ENCODE peak calls at places on chromosomes 12 and 14, in six cellular contexts. One of them, this sample, is unnamed.

GRCh38 chr14:68391292-68392014 is 401.4 kb downstream of the ZFP36L1 start:
- DNase-seq in IMR-90: peak; percentile 79
- DNase-seq in sciatic nerve: no peak
- DNase-seq in progenitor cell of endocrine pancreas: no peak
- DNase-seq in stomach: no peak
- DNase-seq in WTC11: no peak
- DNase-seq in this sample: no peak

GRCh38 chr12:93154753-93155475 is 222.8 kb upstream of the NUDT4 start:
- DNase-seq in WTC11: no peak
- DNase-seq in sciatic nerve: no peak
- DNase-seq in progenitor cell of endocrine pancreas: no peak
- DNase-seq in IMR-90: peak; percentile 15
- DNase-seq in stomach: no peak
- DNase-seq in this sample: no peak

GRCh38 chr14:81396108-81396507 is 4.0 kb downstream of the STON2 start:
- DNase-seq in sciatic nerve: no peak
- DNase-seq in stomach: no peak
- DNase-seq in progenitor cell of endocrine pancreas: no peak
- DNase-seq in WTC11: no peak
- DNase-seq in IMR-90: no peak
- DNase-seq in this sample: no peak

GRCh38 chr14:26765768-26766550 is 168.1 kb upstream of the NOVA1 start:
- DNase-seq in WTC11: no peak
- DNase-seq in stomach: no peak
- DNase-seq in IMR-90: peak; percentile 69
- DNase-seq in progenitor cell of endocrine pancreas: no peak
- DNase-seq in sciatic nerve: peak; percentile 69
- DNase-seq in this sample: no peak

GRCh38 chr12:56154246-56154771 is 1.9 kb downstream of the MYL6B start:
- DNase-seq in WTC11: no peak
- DNase-seq in sciatic nerve: no peak
- DNase-seq in stomach: no peak
- DNase-seq in IMR-90: no peak
- DNase-seq in progenitor cell of endocrine pancreas: no peak
- DNase-seq in this sample: no peak

GRCh38 chr12:92075425-92075891 is 70.2 kb downstream of the BTG1 start:
- DNase-seq in IMR-90: peak; percentile 72
- DNase-seq in progenitor cell of endocrine pancreas: no peak
- DNase-seq in stomach: no peak
- DNase-seq in sciatic nerve: no peak
- DNase-seq in WTC11: no peak
- DNase-seq in this sample: peak; percentile 42

GRCh38 chr12:34407813-34408212 is 385.5 kb downstream of the ALG10 start:
- DNase-seq in sciatic nerve: no peak
- DNase-seq in stomach: no peak
- DNase-seq in IMR-90: no peak
- DNase-seq in progenitor cell of endocrine pancreas: no peak
- DNase-seq in WTC11: no peak
- DNase-seq in this sample: no peak

GRCh38 chr12:90836689-90837088 is 118.3 kb downstream of the CCER1 start:
- DNase-seq in stomach: no peak
- DNase-seq in WTC11: no peak
- DNase-seq in IMR-90: no peak
- DNase-seq in sciatic nerve: no peak
- DNase-seq in progenitor cell of endocrine pancreas: no peak
- DNase-seq in this sample: no peak

GRCh38 chr12:26768611-26769603 is 64.1 kb downstream of the ITPR2 start:
- DNase-seq in progenitor cell of endocrine pancreas: no peak
- DNase-seq in IMR-90: no peak
- DNase-seq in sciatic nerve: no peak
- DNase-seq in WTC11: no peak
- DNase-seq in stomach: no peak
- DNase-seq in this sample: no peak

GRCh38 chr12:38555620-38556596 is 239.3 kb downstream of the ALG10B start:
- DNase-seq in WTC11: no peak
- DNase-seq in IMR-90: no peak
- DNase-seq in progenitor cell of endocrine pancreas: no peak
- DNase-seq in sciatic nerve: no peak
- DNase-seq in stomach: no peak
- DNase-seq in this sample: no peak

GRCh38 chr14:70640938-70641547 is 673 bp upstream of the TTC9 start:
- DNase-seq in stomach: peak; percentile 63
- DNase-seq in progenitor cell of endocrine pancreas: no peak
- DNase-seq in IMR-90: peak; percentile 58
- DNase-seq in WTC11: no peak
- DNase-seq in sciatic nerve: no peak
- DNase-seq in this sample: no peak

GRCh38 chr12:31005944-31006361 is 67.7 kb upstream of the DDX11 start:
- DNase-seq in WTC11: peak; percentile 3
- DNase-seq in stomach: no peak
- DNase-seq in IMR-90: peak; percentile 20
- DNase-seq in progenitor cell of endocrine pancreas: no peak
- DNase-seq in sciatic nerve: peak; percentile 48
- DNase-seq in this sample: no peak

GRCh38 chr14:36221097-36221496 is 44.6 kb upstream of the PTCSC3 start:
- DNase-seq in sciatic nerve: no peak
- DNase-seq in WTC11: no peak
- DNase-seq in IMR-90: no peak
- DNase-seq in progenitor cell of endocrine pancreas: no peak
- DNase-seq in stomach: no peak
- DNase-seq in this sample: no peak

GRCh38 chr14:67514203-67514607 is 18.9 kb upstream of the PLEKHH1 start:
- DNase-seq in stomach: no peak
- DNase-seq in WTC11: no peak
- DNase-seq in sciatic nerve: no peak
- DNase-seq in IMR-90: no peak
- DNase-seq in progenitor cell of endocrine pancreas: no peak
- DNase-seq in this sample: no peak

GRCh38 chr12:29148065-29148957 is 767 bp upstream of the FAR2 start:
- DNase-seq in sciatic nerve: no peak
- DNase-seq in WTC11: peak; percentile 12
- DNase-seq in stomach: no peak
- DNase-seq in progenitor cell of endocrine pancreas: no peak
- DNase-seq in IMR-90: no peak
- DNase-seq in this sample: no peak

GRCh38 chr12:64530566-64530965 is 78.6 kb downstream of the TBK1 start:
- DNase-seq in sciatic nerve: no peak
- DNase-seq in progenitor cell of endocrine pancreas: no peak
- DNase-seq in stomach: no peak
- DNase-seq in IMR-90: no peak
- DNase-seq in WTC11: no peak
- DNase-seq in this sample: no peak

GRCh38 chr12:101616027-101616494 is 21.3 kb downstream of the MYBPC1 start:
- DNase-seq in IMR-90: no peak
- DNase-seq in sciatic nerve: no peak
- DNase-seq in stomach: no peak
- DNase-seq in WTC11: no peak
- DNase-seq in progenitor cell of endocrine pancreas: no peak
- DNase-seq in this sample: no peak

GRCh38 chr14:60327447-60328331 is 78.7 kb downstream of the PPM1A start:
- DNase-seq in sciatic nerve: peak; percentile 56
- DNase-seq in IMR-90: peak; percentile 20
- DNase-seq in progenitor cell of endocrine pancreas: peak; percentile 21
- DNase-seq in WTC11: peak; percentile 46
- DNase-seq in stomach: peak; percentile 56
- DNase-seq in this sample: no peak

GRCh38 chr12:44716681-44717080 is 159.4 kb downstream of the NELL2 start:
- DNase-seq in progenitor cell of endocrine pancreas: no peak
- DNase-seq in stomach: no peak
- DNase-seq in sciatic nerve: no peak
- DNase-seq in WTC11: no peak
- DNase-seq in IMR-90: no peak
- DNase-seq in this sample: no peak

GRCh38 chr14:38238332-38238731 is 17.6 kb downstream of the CLEC14A start:
- DNase-seq in WTC11: no peak
- DNase-seq in progenitor cell of endocrine pancreas: no peak
- DNase-seq in sciatic nerve: no peak
- DNase-seq in IMR-90: peak; percentile 73
- DNase-seq in stomach: no peak
- DNase-seq in this sample: no peak

GRCh38 chr14:60332869-60333268 is 83.8 kb downstream of the PPM1A start:
- DNase-seq in stomach: no peak
- DNase-seq in sciatic nerve: no peak
- DNase-seq in WTC11: no peak
- DNase-seq in progenitor cell of endocrine pancreas: no peak
- DNase-seq in IMR-90: no peak
- DNase-seq in this sample: no peak

GRCh38 chr12:49054524-49054923 is 6.1 kb downstream of the KMT2D start:
- DNase-seq in WTC11: no peak
- DNase-seq in sciatic nerve: peak; percentile 60
- DNase-seq in progenitor cell of endocrine pancreas: no peak
- DNase-seq in IMR-90: no peak
- DNase-seq in stomach: no peak
- DNase-seq in this sample: no peak

GRCh38 chr14:36662543-36663403 is 1.1 kb downstream of the PAX9 start:
- DNase-seq in progenitor cell of endocrine pancreas: peak; percentile 28
- DNase-seq in WTC11: peak; percentile 49
- DNase-seq in sciatic nerve: peak; percentile 71
- DNase-seq in IMR-90: no peak
- DNase-seq in stomach: no peak
- DNase-seq in this sample: no peak

GRCh38 chr12:119727600-119728436 is 59.9 kb downstream of the PRKAB1 start:
- DNase-seq in sciatic nerve: no peak
- DNase-seq in IMR-90: no peak
- DNase-seq in stomach: no peak
- DNase-seq in progenitor cell of endocrine pancreas: no peak
- DNase-seq in WTC11: no peak
- DNase-seq in this sample: no peak

GRCh38 chr14:104931771-104932675 is 7.3 kb downstream of the PLD4 start:
- DNase-seq in WTC11: peak; percentile 31
- DNase-seq in sciatic nerve: peak; percentile 60
- DNase-seq in progenitor cell of endocrine pancreas: no peak
- DNase-seq in stomach: no peak
- DNase-seq in IMR-90: no peak
- DNase-seq in this sample: no peak

GRCh38 chr14:21070083-21070609 is at the start of gene ARHGEF40:
- DNase-seq in progenitor cell of endocrine pancreas: peak; percentile 36
- DNase-seq in IMR-90: peak; percentile 33
- DNase-seq in stomach: peak; percentile 74
- DNase-seq in sciatic nerve: peak; percentile 84
- DNase-seq in WTC11: peak; percentile 58
- DNase-seq in this sample: no peak

GRCh38 chr14:34693228-34693939 is 21.0 kb downstream of the CFL2 start:
- DNase-seq in progenitor cell of endocrine pancreas: no peak
- DNase-seq in WTC11: peak; percentile 76
- DNase-seq in sciatic nerve: peak; percentile 62
- DNase-seq in stomach: peak; percentile 51
- DNase-seq in IMR-90: no peak
- DNase-seq in this sample: no peak

GRCh38 chr14:58882577-58883018 is 244.8 kb downstream of the DACT1 start:
- DNase-seq in progenitor cell of endocrine pancreas: no peak
- DNase-seq in WTC11: no peak
- DNase-seq in stomach: no peak
- DNase-seq in sciatic nerve: no peak
- DNase-seq in IMR-90: peak; percentile 67
- DNase-seq in this sample: no peak

GRCh38 chr12:94596596-94596995 is 53.8 kb downstream of the TMCC3 start:
- DNase-seq in stomach: peak; percentile 51
- DNase-seq in WTC11: no peak
- DNase-seq in sciatic nerve: no peak
- DNase-seq in progenitor cell of endocrine pancreas: no peak
- DNase-seq in IMR-90: peak; percentile 6
- DNase-seq in this sample: no peak

GRCh38 chr14:58294201-58294600 is 4.2 kb upstream of the ARID4A start:
- DNase-seq in sciatic nerve: no peak
- DNase-seq in IMR-90: no peak
- DNase-seq in WTC11: no peak
- DNase-seq in progenitor cell of endocrine pancreas: no peak
- DNase-seq in stomach: no peak
- DNase-seq in this sample: no peak

GRCh38 chr14:92676031-92676430 is 72.4 kb downstream of the LGMN start:
- DNase-seq in progenitor cell of endocrine pancreas: no peak
- DNase-seq in IMR-90: no peak
- DNase-seq in sciatic nerve: peak; percentile 61
- DNase-seq in WTC11: no peak
- DNase-seq in stomach: no peak
- DNase-seq in this sample: no peak

GRCh38 chr14:50804181-50804721 is 26.7 kb downstream of the NIN start:
- DNase-seq in sciatic nerve: no peak
- DNase-seq in progenitor cell of endocrine pancreas: no peak
- DNase-seq in WTC11: no peak
- DNase-seq in IMR-90: peak; percentile 76
- DNase-seq in stomach: no peak
- DNase-seq in this sample: no peak

GRCh38 chr14:25150934-25151790 is 101.2 kb upstream of the STXBP6 start:
- DNase-seq in WTC11: no peak
- DNase-seq in IMR-90: peak; percentile 71
- DNase-seq in stomach: no peak
- DNase-seq in progenitor cell of endocrine pancreas: no peak
- DNase-seq in sciatic nerve: no peak
- DNase-seq in this sample: no peak

GRCh38 chr14:77459072-77459723 is 1.3 kb downstream of the AHSA1 start:
- DNase-seq in sciatic nerve: peak; percentile 76
- DNase-seq in stomach: peak; percentile 66
- DNase-seq in IMR-90: peak; percentile 77
- DNase-seq in WTC11: peak; percentile 80
- DNase-seq in progenitor cell of endocrine pancreas: no peak
- DNase-seq in this sample: peak; percentile 3

GRCh38 chr12:9095322-9095721 is 20.4 kb downstream of the A2M start:
- DNase-seq in IMR-90: no peak
- DNase-seq in stomach: no peak
- DNase-seq in WTC11: no peak
- DNase-seq in sciatic nerve: no peak
- DNase-seq in progenitor cell of endocrine pancreas: no peak
- DNase-seq in this sample: no peak

GRCh38 chr14:51004352-51004800 is 60.1 kb upstream of the PYGL start:
- DNase-seq in progenitor cell of endocrine pancreas: no peak
- DNase-seq in WTC11: no peak
- DNase-seq in IMR-90: no peak
- DNase-seq in sciatic nerve: no peak
- DNase-seq in stomach: no peak
- DNase-seq in this sample: no peak

GRCh38 chr14:104184911-104185499 is 46.6 kb downstream of the KIF26A start:
- DNase-seq in stomach: no peak
- DNase-seq in WTC11: no peak
- DNase-seq in progenitor cell of endocrine pancreas: no peak
- DNase-seq in sciatic nerve: no peak
- DNase-seq in IMR-90: no peak
- DNase-seq in this sample: no peak